ENCODE peak calls at places on chromosome 19, in nine cellular contexts. K, N, O, Z, B, I, T, A and H are unnamed samples.

GRCh38 chr19:28234637-28235036 is 978.3 kb downstream of the UQCRFS1 start:
- DNase-seq in K (no peak), N (peak; percentile 42), O (no peak), Z (no peak), B (no peak), I (no peak), T (no peak), A (no peak), H (no peak)

GRCh38 chr19:45782162-45782623 is at the start of gene DMPK:
- DNase-seq in K (no peak), N (no peak), O (no peak), Z (peak; percentile 78), B (no peak), I (peak; percentile 30), T (no peak), A (no peak), H (no peak)

GRCh38 chr19:57075125-57075524 is 44.7 kb upstream of the USP29 start:
- DNase-seq in K (no peak), N (no peak), O (no peak), Z (no peak), B (no peak), I (no peak), T (no peak), A (no peak), H (no peak)

GRCh38 chr19:6362351-6362801 is 1.0 kb downstream of the CLPP start:
- DNase-seq in K (no peak), N (no peak), O (no peak), Z (no peak), B (no peak), I (no peak), T (no peak), A (no peak), H (no peak)

GRCh38 chr19:35830986-35831385 is 18.3 kb upstream of the PRODH2 start:
- DNase-seq in K (no peak), N (no peak), O (no peak), Z (no peak), B (no peak), I (no peak), T (no peak), A (no peak), H (no peak)

GRCh38 chr19:10112037-10112751 is 701 bp downstream of the P2RY11 start:
- DNase-seq in K (peak; percentile 61), N (peak; percentile 37), O (no peak), Z (no peak), B (no peak), I (no peak), T (no peak), A (peak; percentile 73), H (no peak)

GRCh38 chr19:5641171-5641570 is 18.3 kb downstream of the SAFB start:
- DNase-seq in K (no peak), N (no peak), O (no peak), Z (no peak), B (no peak), I (no peak), T (peak; percentile 30), A (no peak), H (no peak)

GRCh38 chr19:2867025-2867991 is at the start of gene ZNF556:
- DNase-seq in K (no peak), N (peak; percentile 91), O (no peak), Z (no peak), B (no peak), I (no peak), T (peak; percentile 62), A (no peak), H (no peak)

GRCh38 chr19:18304496-18305312 is 18.2 kb downstream of the LSM4 start:
- DNase-seq in K (peak; percentile 82), N (peak; percentile 71), O (peak; percentile 78), Z (peak; percentile 95), B (peak; percentile 69), I (peak; percentile 65), T (no peak), A (peak; percentile 88), H (peak; percentile 42)

GRCh38 chr19:18308948-18309325 is 13.9 kb downstream of the LSM4 start:
- DNase-seq in K (no peak), N (no peak), O (no peak), Z (no peak), B (no peak), I (no peak), T (no peak), A (no peak), H (no peak)

GRCh38 chr19:18306209-18306902 is 16.5 kb downstream of the LSM4 start:
- DNase-seq in K (no peak), N (no peak), O (no peak), Z (no peak), B (no peak), I (no peak), T (no peak), A (no peak), H (no peak)

GRCh38 chr19:18308051-18308947 is 14.6 kb downstream of the LSM4 start:
- DNase-seq in K (no peak), N (no peak), O (no peak), Z (no peak), B (no peak), I (no peak), T (no peak), A (no peak), H (no peak)

DNA sequence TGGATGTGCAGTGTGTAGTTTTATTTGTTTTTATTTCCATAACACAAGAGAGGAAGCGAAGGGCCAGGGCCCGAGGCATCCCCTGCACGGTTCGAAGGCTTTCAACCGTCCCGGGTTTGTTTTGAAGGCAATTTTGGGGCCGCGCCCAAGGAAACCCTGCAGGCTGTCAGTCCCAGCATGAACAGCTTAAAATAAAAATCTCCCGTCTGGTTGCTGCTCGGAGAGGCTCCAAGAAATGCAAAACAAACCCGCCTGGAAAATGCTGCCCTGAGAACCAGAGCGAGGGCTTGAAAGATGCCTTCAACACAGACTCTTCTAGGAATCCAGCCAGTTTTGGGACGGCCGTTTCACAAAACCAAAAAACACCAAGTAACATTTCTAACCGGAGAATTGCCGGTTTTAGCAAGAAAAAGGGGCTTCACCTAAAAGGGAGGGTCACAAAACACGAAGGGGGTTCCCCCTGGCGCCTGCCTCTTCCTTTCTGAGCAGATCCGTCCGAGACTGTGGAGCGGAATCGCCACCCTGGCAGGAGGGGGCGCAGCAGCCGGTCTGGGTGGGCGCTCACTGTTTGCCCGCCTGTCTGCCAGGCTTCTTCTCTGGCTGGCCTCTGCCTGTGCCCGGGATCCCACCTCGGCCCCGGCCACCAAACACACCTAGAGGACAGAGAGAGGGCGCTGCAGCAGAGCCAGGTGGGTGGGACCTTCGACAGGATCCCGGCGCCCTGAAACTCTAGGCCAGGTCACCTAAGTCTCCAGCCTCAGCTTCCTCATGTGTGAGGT is 15.8 kb downstream of the LSM4 start:
- DNase-seq in K (no peak), N (no peak), O (no peak), Z (no peak), B (no peak), I (no peak), T (no peak), A (no peak), H (no peak)
- TF ChIP-seq CTCF in K (no peak), N (no peak), O (no peak), Z (no peak), B (peak; percentile 25), I (no peak), T (no peak), A (no peak), H (no peak)

DNA sequence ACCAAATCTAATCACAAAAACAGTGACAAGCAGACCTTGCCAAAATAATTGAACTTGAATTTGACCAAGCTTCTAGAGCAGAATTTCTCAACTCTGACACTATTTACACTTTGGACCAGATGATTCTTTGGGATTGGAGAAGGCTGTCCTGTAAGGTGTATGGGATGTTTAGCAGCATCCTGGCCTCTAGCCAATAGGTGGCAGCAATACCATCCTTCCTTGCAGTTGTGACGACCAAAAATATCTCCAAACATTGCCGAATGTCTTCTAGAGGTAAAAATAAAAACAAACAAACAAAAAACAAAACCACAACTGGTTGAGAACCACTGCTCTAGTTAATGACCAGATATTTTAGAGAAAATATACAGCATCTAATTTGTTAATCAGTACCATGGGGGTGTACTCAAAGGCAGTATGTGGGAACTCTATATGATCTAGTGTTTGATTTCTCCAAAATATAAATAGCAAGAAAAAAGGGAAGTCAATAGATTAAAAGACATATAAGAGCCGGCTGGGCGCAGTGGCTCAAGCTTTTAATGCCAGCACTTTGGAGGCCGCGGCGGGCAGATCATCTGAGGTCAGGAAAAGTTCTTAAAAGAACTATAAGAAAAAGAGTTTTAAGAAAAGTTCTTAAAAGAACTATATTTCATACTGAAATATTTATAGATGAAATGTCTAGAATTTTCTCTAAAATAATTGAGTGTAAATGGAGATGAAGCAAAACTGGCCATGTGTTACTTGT is 60.9 kb upstream of the ZNF527 start:
- DNase-seq in K (no peak), N (no peak), O (no peak), Z (no peak), B (no peak), I (no peak), T (no peak), A (no peak), H (no peak)
- TF ChIP-seq CTCF in K (peak; percentile 51), N (no peak), O (no peak), Z (peak; percentile 12), B (no peak), I (peak; percentile 72), T (no peak), A (no peak), H (no peak)

GRCh38 chr19:16741084-16741483 is 21.4 kb downstream of the NWD1 start:
- DNase-seq in K (no peak), N (no peak), O (no peak), Z (no peak), B (no peak), I (no peak), T (no peak), A (no peak), H (no peak)

GRCh38 chr19:16739546-16739945 is 19.9 kb downstream of the NWD1 start:
- DNase-seq in K (no peak), N (no peak), O (no peak), Z (no peak), B (no peak), I (peak; percentile 51), T (no peak), A (no peak), H (peak; percentile 42)

GRCh38 chr19:16736709-16737108 is 17.1 kb downstream of the NWD1 start:
- DNase-seq in K (no peak), N (no peak), O (no peak), Z (no peak), B (no peak), I (no peak), T (no peak), A (no peak), H (no peak)

GRCh38 chr19:16737909-16738308 is 18.3 kb downstream of the NWD1 start:
- DNase-seq in K (no peak), N (no peak), O (no peak), Z (no peak), B (no peak), I (no peak), T (no peak), A (no peak), H (no peak)
- TF ChIP-seq CTCF in K (no peak), N (no peak), O (no peak), Z (no peak), B (no peak), I (no peak), T (no peak), A (no peak), H (no peak)

DNA sequence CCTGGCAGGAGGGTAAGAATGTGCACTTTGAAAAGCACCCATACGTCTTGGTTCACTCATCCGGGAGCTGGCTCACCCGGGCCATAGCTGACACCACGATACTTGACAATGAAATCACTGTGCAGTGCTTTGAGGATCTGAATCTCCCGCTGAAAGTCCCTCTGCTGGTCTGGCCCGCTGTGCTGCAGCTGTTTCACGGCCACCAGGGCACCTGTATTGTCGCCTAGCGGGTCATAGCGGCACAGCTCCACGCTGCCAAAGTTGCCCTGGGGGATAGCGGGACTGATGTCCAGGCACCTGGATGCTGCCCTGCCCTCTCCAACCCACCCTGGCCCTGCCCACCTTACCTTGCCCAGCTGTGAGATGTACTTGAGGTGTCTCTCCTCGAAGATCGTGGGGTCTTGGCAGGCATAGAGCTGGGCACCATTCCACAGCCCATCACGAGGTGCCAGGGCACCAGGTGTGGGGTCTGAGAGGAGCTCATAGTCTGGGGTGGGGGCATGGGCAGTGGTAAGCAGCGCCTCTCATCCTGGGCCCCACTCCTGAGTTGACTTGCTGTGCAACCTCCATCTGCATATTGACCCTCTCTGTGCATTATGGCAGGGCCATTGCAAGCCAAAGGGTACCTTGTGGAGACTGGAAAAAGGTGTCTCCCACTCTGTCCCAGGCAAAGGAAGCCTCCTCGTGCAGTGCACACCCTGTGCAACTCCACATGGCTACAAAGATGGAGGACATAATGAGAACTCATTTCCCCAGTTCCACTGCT is 11.3 kb upstream of the INSL3 start:
- DNase-seq in K (no peak), N (no peak), O (no peak), Z (no peak), B (no peak), I (no peak), T (no peak), A (no peak), H (no peak)
- TF ChIP-seq CTCF in K (no peak), N (no peak), O (no peak), Z (no peak), B (no peak), I (no peak), T (no peak), A (no peak), H (no peak)